ENCODE peak calls at places on chromosomes 13 and 19, in five cellular contexts. K is H7, Z is NCI-H510A treated with DMSO at 0.1 percent for 48 hours, L is esophagus squamous epithelium, C is nephron progenitor cell. G is an unnamed sample.

GRCh38 chr13:99657848-99658265 is 156.6 kb downstream of the TM9SF2 start:
- DNase-seq in K (peak; percentile 67), Z (peak; percentile 49), L (no peak), C (peak; percentile 52), G (no peak)

GRCh38 chr13:42392706-42393572 is 121.0 kb downstream of the AKAP11 start:
- DNase-seq in K (no peak), Z (no peak), L (no peak), C (no peak), G (peak; percentile 18)

GRCh38 chr13:43129511-43130130 is 106.2 kb downstream of the DNAJC15 start:
- DNase-seq in K (no peak), Z (no peak), L (no peak), C (no peak), G (no peak)

GRCh38 chr19:52542984-52543664 is 15.7 kb downstream of the ZNF808 start:
- DNase-seq in K (no peak), Z (no peak), L (no peak), C (no peak), G (no peak)

GRCh38 chr19:5624154-5624663 is 1.3 kb downstream of the SAFB start:
- DNase-seq in K (peak; percentile 54), Z (no peak), L (no peak), C (peak; percentile 30), G (no peak)

GRCh38 chr19:24054044-24054935 is 32.7 kb upstream of the ZNF254 start:
- DNase-seq in K (no peak), Z (no peak), L (no peak), C (no peak), G (no peak)

GRCh38 chr19:11063434-11063833 is 25.8 kb upstream of the LDLR start:
- DNase-seq in K (no peak), Z (no peak), L (no peak), C (no peak), G (no peak)

GRCh38 chr19:2042485-2043268 is 8.4 kb downstream of the MKNK2 start:
- DNase-seq in K (peak; percentile 74), Z (no peak), L (no peak), C (no peak), G (peak; percentile 77)

GRCh38 chr19:1943661-1944087 is 2.7 kb downstream of the CSNK1G2 start:
- DNase-seq in K (no peak), Z (no peak), L (no peak), C (no peak), G (no peak)

GRCh38 chr13:63979951-63980350 is 2564.3 kb upstream of the PCDH20 start:
- DNase-seq in K (no peak), Z (no peak), L (no peak), C (no peak), G (no peak)

GRCh38 chr13:29105779-29106178 is 285.6 kb downstream of the MTUS2 start:
- DNase-seq in K (peak; percentile 49), Z (no peak), L (no peak), C (no peak), G (no peak)

GRCh38 chr13:24066405-24067292 is 93.9 kb upstream of the SPATA13 start:
- DNase-seq in K (peak; percentile 52), Z (no peak), L (no peak), C (no peak), G (no peak)

G was measured in osteoblast.